ENCODE peak calls at places on chromosomes 4 and X, in nine cellular contexts. E is KBM-7; N is NCI-H1930; Q is fibroblast of gingiva; Z is activated CD4-positive, alpha-beta T cell treated with anti-CD3 and anti-CD28 coated beads, Interleukin-2, amount 50 U/mL, for 4 hours; Y is fibroblast of mammary gland; R is upper lobe of right lung; V is cerebellum; U is ELR. T is an unnamed sample.
A peak's percentile ranks its signal among the peaks of the same experiment; 100 is the strongest.

GRCh38 chr4:87461281-87461700 is 38.9 kb downstream of the NUDT9 start:
- DNase-seq in E (no peak), N (no peak), Q (no peak), Z (no peak), Y (peak; percentile 1), R (no peak), V (no peak), U (peak; percentile 36), T (no peak)

GRCh38 chrX:9765072-9765736 is 443 bp downstream of the GPR143 start:
- DNase-seq in E (no peak), N (no peak), Q (no peak), Z (no peak), Y (no peak), R (no peak), V (no peak), U (no peak), T (no peak)

GRCh38 chrX:66004928-66005831 is 34.7 kb downstream of the VSIG4 start:
- DNase-seq in E (peak; percentile 98), N (no peak), Q (no peak), Z (no peak), Y (no peak), R (no peak), V (no peak), U (no peak), T (no peak)

GRCh38 chrX:110449312-110449711 is 90.7 kb downstream of the RTL9 start:
- DNase-seq in E (no peak), N (no peak), Q (no peak), Z (no peak), Y (no peak), R (no peak), V (no peak), U (no peak), T (no peak)

GRCh38 chrX:72306851-72307645 is 1.3 kb upstream of the CITED1 start:
- DNase-seq in E (peak; percentile 91), N (peak; percentile 1), Q (peak; percentile 57), Z (no peak), Y (peak; percentile 62), R (peak; percentile 73), V (peak; percentile 66), U (peak; percentile 76), T (no peak)

GRCh38 chrX:119880552-119881437 is 9.2 kb downstream of the NDUFA1 start:
- DNase-seq in E (peak; percentile 83), N (no peak), Q (peak; percentile 58), Z (peak; percentile 6), Y (peak; percentile 67), R (no peak), V (peak; percentile 29), U (peak; percentile 65), T (peak; percentile 9)

GRCh38 chr4:27003602-27004238 is 143.1 kb downstream of the STIM2 start:
- DNase-seq in E (peak; percentile 21), N (no peak), Q (no peak), Z (no peak), Y (peak; percentile 65), R (no peak), V (no peak), U (peak; percentile 58), T (no peak)

GRCh38 chrX:117972681-117973080 is 143.9 kb downstream of the KLHL13 start:
- DNase-seq in E (no peak), N (peak; percentile 52), Q (peak; percentile 62), Z (no peak), Y (no peak), R (no peak), V (no peak), U (no peak), T (no peak)

GRCh38 chrX:111411591-111412371 is at the start of gene DCX:
- DNase-seq in E (no peak), N (no peak), Q (no peak), Z (no peak), Y (no peak), R (no peak), V (no peak), U (no peak), T (no peak)

T was measured in activated T-helper 9 cell treated with anti-CD3 and anti-CD28 coated beads, Interleukin-2, amount 50 U/mL, for 16 hours.